ENCODE peak calls at places on chromosomes 13 and 19, in four cellular contexts. C, K, Z and B are unnamed samples.

GRCh38 chr13:112729408-112729807 is 39.6 kb downstream of the ATP11A start:
- DNase-seq in C (no peak), K (no peak), Z (no peak), B (no peak)

GRCh38 chr19:48715276-48715675 is 4.2 kb downstream of the MAMSTR start:
- DNase-seq in C (no peak), K (no peak), Z (no peak), B (no peak)

GRCh38 chr13:73465629-73465974 is 406.8 kb downstream of the KLF5 start:
- DNase-seq in C (no peak), K (no peak), Z (no peak), B (peak; percentile 60)

GRCh38 chr13:113559061-113559460 is 25.5 kb upstream of the TFDP1 start:
- DNase-seq in C (no peak), K (no peak), Z (no peak), B (no peak)

GRCh38 chr13:113616991-113617749 is 32.6 kb downstream of the TFDP1 start:
- DNase-seq in C (no peak), K (no peak), Z (no peak), B (no peak)

GRCh38 chr19:48698046-48698445 is 2.3 kb downstream of the FUT2 start:
- DNase-seq in C (no peak), K (no peak), Z (no peak), B (peak; percentile 75)

GRCh38 chr13:47298506-47298905 is 401.7 kb upstream of the HTR2A start:
- DNase-seq in C (no peak), K (no peak), Z (no peak), B (peak; percentile 36)

GRCh38 chr13:113245858-113246791 is 36.7 kb downstream of the CUL4A start:
- DNase-seq in C (no peak), K (no peak), Z (no peak), B (peak; percentile 18)

GRCh38 chr13:99658266-99658991 is 157.2 kb downstream of the TM9SF2 start:
- DNase-seq in C (no peak), K (peak; percentile 17), Z (no peak), B (peak; percentile 44)

GRCh38 chr13:32456591-32456990 is 28.7 kb upstream of the N4BP2L1 start:
- DNase-seq in C (no peak), K (no peak), Z (no peak), B (no peak)

GRCh38 chr19:3374369-3375112 is 8.2 kb downstream of the NFIC start:
- DNase-seq in C (no peak), K (no peak), Z (no peak), B (no peak)

GRCh38 chr19:15381864-15382263 is 2.3 kb upstream of the AKAP8 start:
- DNase-seq in C (no peak), K (no peak), Z (no peak), B (no peak)

GRCh38 chr13:75963318-75963717 is 327.2 kb downstream of the LMO7 start:
- DNase-seq in C (no peak), K (no peak), Z (no peak), B (no peak)

GRCh38 chr13:48710160-48710559 is 56.4 kb downstream of the CYSLTR2 start:
- DNase-seq in C (no peak), K (no peak), Z (no peak), B (no peak)

GRCh38 chr13:83125791-83126190 is 756.5 kb downstream of the SLITRK1 start:
- DNase-seq in C (no peak), K (no peak), Z (no peak), B (no peak)

GRCh38 chr19:16001481-16002312 is 52.9 kb downstream of the OR10H4 start:
- DNase-seq in C (no peak), K (no peak), Z (peak; percentile 49), B (peak; percentile 49)

GRCh38 chr13:35349673-35350278 is 126.7 kb downstream of the MAB21L1 start:
- DNase-seq in C (no peak), K (no peak), Z (no peak), B (peak; percentile 3)

GRCh38 chr13:26247608-26248007 is 6.3 kb upstream of the CDK8 start:
- DNase-seq in C (no peak), K (no peak), Z (no peak), B (no peak)

GRCh38 chr13:93364166-93364565 is 137.6 kb downstream of the GPC6 start:
- DNase-seq in C (no peak), K (no peak), Z (peak; percentile 27), B (peak; percentile 48)

GRCh38 chr13:39406688-39407087 is 196.3 kb downstream of the LHFPL6 start:
- DNase-seq in C (no peak), K (no peak), Z (no peak), B (peak; percentile 34)

GRCh38 chr19:31838163-31838798 is 489.0 kb upstream of the TSHZ3 start:
- DNase-seq in C (no peak), K (no peak), Z (no peak), B (no peak)

GRCh38 chr13:45511310-45512147 is 46.8 kb downstream of the COG3 start:
- DNase-seq in C (no peak), K (no peak), Z (peak; percentile 50), B (peak; percentile 84)

GRCh38 chr19:4278460-4278901 is 585 bp upstream of the SHD start:
- DNase-seq in C (no peak), K (no peak), Z (no peak), B (no peak)

GRCh38 chr13:45850020-45850613 is 1.4 kb downstream of the SIAH3 start:
- DNase-seq in C (no peak), K (no peak), Z (no peak), B (no peak)